ENCODE peak calls at places on chromosomes 1 and 21, in four cellular contexts. Q is aorta, P is A549, A is transverse colon. O is an unnamed sample.
A peak's percentile ranks its signal among the peaks of the same experiment; 100 is the strongest.

GRCh38 chr1:156356875-156357534 is 12.0 kb upstream of the RHBG start:
- DNase-seq in Q (no peak), P (peak; percentile 63), A (peak; percentile 61), O (peak; percentile 84)

GRCh38 chr1:12810691-12811408 is 19.7 kb downstream of the PRAMEF1 start:
- DNase-seq in Q (no peak), P (no peak), A (no peak), O (no peak)

GRCh38 chr1:114154146-114154962 is 685 bp upstream of the SYT6 start:
- DNase-seq in Q (no peak), P (no peak), A (no peak), O (no peak)

GRCh38 chr1:206111528-206111927 is 5.7 kb downstream of the AVPR1B start:
- DNase-seq in Q (no peak), P (no peak), A (no peak), O (no peak)

GRCh38 chr21:45574691-45575090 is 32.5 kb upstream of the SLC19A1 start:
- DNase-seq in Q (peak; percentile 55), P (no peak), A (no peak), O (peak; percentile 54)

GRCh38 chr1:232704256-232704655 is 74.3 kb upstream of the SIPA1L2 start:
- DNase-seq in Q (no peak), P (no peak), A (no peak), O (no peak)

GRCh38 chr1:229130028-229130668 is 140.8 kb upstream of the RAB4A start:
- DNase-seq in Q (no peak), P (no peak), A (peak; percentile 83), O (no peak)

GRCh38 chr1:247118946-247119446 is 14.8 kb upstream of the ZNF669 start:
- DNase-seq in Q (no peak), P (peak; percentile 45), A (no peak), O (no peak)

GRCh38 chr1:29398431-29398830 is 162.1 kb downstream of the PTPRU start:
- DNase-seq in Q (no peak), P (no peak), A (no peak), O (no peak)

GRCh38 chr1:52919051-52919719 is 2.4 kb downstream of the ECHDC2 start:
- DNase-seq in Q (no peak), P (no peak), A (no peak), O (no peak)

GRCh38 chr1:2965676-2966075 is 55.6 kb upstream of the ACTRT2 start:
- DNase-seq in Q (no peak), P (no peak), A (no peak), O (peak; percentile 13)

GRCh38 chr21:21295303-21295702 is 297.1 kb downstream of the NCAM2 start:
- DNase-seq in Q (no peak), P (no peak), A (no peak), O (no peak)

GRCh38 chr1:226201029-226201593 is 14.6 kb upstream of the ACBD3 start:
- DNase-seq in Q (no peak), P (peak; percentile 21), A (peak; percentile 20), O (no peak)

GRCh38 chr1:23567629-23567995 is 8.3 kb upstream of the ID3 start:
- DNase-seq in Q (no peak), P (no peak), A (no peak), O (no peak)

GRCh38 chr1:154306151-154306550 is 14.7 kb upstream of the AQP10 start:
- DNase-seq in Q (no peak), P (no peak), A (no peak), O (no peak)

GRCh38 chr1:231517076-231517475 is 11.4 kb upstream of the TSNAX start:
- DNase-seq in Q (no peak), P (no peak), A (no peak), O (no peak)

GRCh38 chr1:117067528-117068370 is 7.6 kb downstream of the TTF2 start:
- DNase-seq in Q (no peak), P (peak; percentile 41), A (peak; percentile 51), O (no peak)

GRCh38 chr1:204623894-204624361 is 61.6 kb downstream of the LRRN2 start:
- DNase-seq in Q (no peak), P (peak; percentile 48), A (no peak), O (no peak)

GRCh38 chr1:206083750-206084149 is 30.8 kb downstream of the RHEX start:
- DNase-seq in Q (no peak), P (no peak), A (no peak), O (no peak)

GRCh38 chr21:30436986-30437385 is 3.1 kb upstream of the KRTAP15-1 start:
- DNase-seq in Q (no peak), P (no peak), A (no peak), O (no peak)

GRCh38 chr1:87336623-87337067 is 8.0 kb downstream of the LMO4 start:
- DNase-seq in Q (no peak), P (no peak), A (no peak), O (no peak)

GRCh38 chr21:33441489-33442477 is 38.0 kb downstream of the TMEM50B start:
- DNase-seq in Q (no peak), P (peak; percentile 87), A (peak; percentile 59), O (no peak)

GRCh38 chr1:55070291-55070690 is 30.9 kb downstream of the PCSK9 start:
- DNase-seq in Q (no peak), P (no peak), A (no peak), O (no peak)

GRCh38 chr1:1881727-1882126 is 9.2 kb downstream of the GNB1 start:
- DNase-seq in Q (no peak), P (no peak), A (peak; percentile 66), O (no peak)

GRCh38 chr1:162765788-162766187 is 24.7 kb upstream of the HSD17B7 start:
- DNase-seq in Q (no peak), P (no peak), A (no peak), O (no peak)

GRCh38 chr21:17461014-17461413 is 51.8 kb upstream of the CXADR start:
- DNase-seq in Q (no peak), P (peak; percentile 26), A (no peak), O (no peak)

GRCh38 chr1:234062166-234062565 is 157.7 kb downstream of the SLC35F3 start:
- DNase-seq in Q (no peak), P (no peak), A (no peak), O (no peak)

GRCh38 chr1:65830306-65830705 is 37.6 kb downstream of the PDE4B start:
- DNase-seq in Q (no peak), P (no peak), A (no peak), O (no peak)

GRCh38 chr1:241639653-241640148 is 468 bp downstream of the CHML start:
- DNase-seq in Q (peak; percentile 77), P (peak; percentile 67), A (peak; percentile 42), O (peak; percentile 72)

GRCh38 chr1:227739636-227740035 is 4.4 kb downstream of the SNAP47 start:
- DNase-seq in Q (no peak), P (no peak), A (no peak), O (no peak)

GRCh38 chr1:229158317-229159294 is 112.3 kb upstream of the RAB4A start:
- DNase-seq in Q (no peak), P (no peak), A (no peak), O (no peak)

GRCh38 chr1:182611787-182612186 is 7.6 kb upstream of the RGS16 start:
- DNase-seq in Q (no peak), P (no peak), A (no peak), O (no peak)

DNA sequence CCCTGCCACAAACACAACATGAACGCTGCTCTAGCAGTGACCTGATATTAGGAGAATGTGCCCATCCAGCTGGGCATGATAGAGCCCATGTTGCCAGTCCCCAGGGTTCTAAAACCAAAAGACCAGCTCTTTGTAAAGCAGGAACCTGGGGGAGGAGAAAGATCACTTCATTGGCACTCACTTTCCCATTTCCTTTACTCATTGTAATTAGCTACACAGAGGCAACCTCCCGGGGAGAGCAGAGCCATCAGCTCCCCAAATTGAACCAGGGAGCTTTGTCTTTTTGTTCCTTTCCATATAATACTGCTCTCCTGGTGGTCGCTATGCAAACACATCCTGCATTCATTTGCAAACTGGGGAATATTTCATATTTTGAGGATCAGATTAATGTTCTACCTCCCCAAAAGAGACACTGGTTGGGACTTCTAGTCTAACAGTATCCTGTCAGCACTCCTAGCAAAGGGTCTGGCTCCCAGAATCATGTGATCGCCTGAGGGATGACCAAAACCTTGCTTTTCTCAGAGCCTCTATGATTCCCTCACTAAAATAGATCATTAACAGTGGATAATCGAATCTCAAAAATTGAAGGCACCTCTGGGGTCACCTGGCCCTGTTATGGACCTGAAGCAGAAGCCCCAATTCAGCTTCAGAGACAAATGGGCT is 76.7 kb upstream of the CD1D start:
- DNase-seq in Q (no peak), P (no peak), A (no peak), O (no peak)
- H3K27ac ChIP-seq in Q (no peak overlapping the region), P (no peak overlapping the region), A (no peak overlapping the region), O (no peak overlapping the region)

GRCh38 chr1:167898578-167899222 is 15.2 kb downstream of the ADCY10 start:
- DNase-seq in Q (no peak), P (no peak), A (no peak), O (no peak)
- H3K27ac ChIP-seq in Q (peak overlapping the region; percentile 18), P (no peak overlapping the region), A (no peak overlapping the region), O (no peak overlapping the region)

GRCh38 chr21:42512346-42513034 is 1.2 kb upstream of the SLC37A1 start:
- DNase-seq in Q (no peak), P (no peak), A (no peak), O (no peak)
- H3K27ac ChIP-seq in Q (no peak overlapping the region), P (no peak overlapping the region), A (no peak overlapping the region), O (peak overlapping the region; percentile 86)

GRCh38 chr1:172383541-172383940 is 36.9 kb upstream of the C1orf105 start:
- DNase-seq in Q (no peak), P (no peak), A (no peak), O (no peak)

GRCh38 chr1:172381981-172382380 is 38.5 kb upstream of the C1orf105 start:
- DNase-seq in Q (no peak), P (no peak), A (no peak), O (no peak)

GRCh38 chr1:172382406-172382805 is 38.1 kb upstream of the C1orf105 start:
- DNase-seq in Q (no peak), P (no peak), A (no peak), O (no peak)

GRCh38 chr1:172380441-172381244 is 39.8 kb upstream of the C1orf105 start:
- DNase-seq in Q (no peak), P (no peak), A (no peak), O (no peak)

GRCh38 chr1:172382949-172383348 is 37.5 kb upstream of the C1orf105 start:
- DNase-seq in Q (no peak), P (no peak), A (no peak), O (no peak)
- H3K27ac ChIP-seq in Q (peak overlapping the region; percentile 7), P (no peak overlapping the region), A (peak overlapping the region; percentile 33), O (no peak overlapping the region)

O was measured in upper lobe of right lung.